ENCODE peak calls at places on chromosomes 12 and 14, in four cellular contexts. D is amniotic stem cell, J is PC-3, L is AG20443. Q is an unnamed sample.

GRCh38 chr14:64730681-64731080 is 26.5 kb downstream of the PLEKHG3 start:
- DNase-seq in J (no peak), L (no peak), D (no peak), Q (no peak)

GRCh38 chr12:1093166-1093751 is 102.2 kb downstream of the ERC1 start:
- DNase-seq in J (peak; percentile 77), L (peak; percentile 54), D (peak; percentile 14), Q (peak; percentile 10)

GRCh38 chr14:36550899-36551298 is 30.9 kb upstream of the NKX2-1 start:
- DNase-seq in L (no peak), J (no peak), D (no peak), Q (no peak)

GRCh38 chr12:70252832-70253231 is 9.6 kb downstream of the CNOT2 start:
- DNase-seq in D (no peak), L (no peak), J (no peak), Q (no peak)

GRCh38 chr14:96051642-96052540 is 12.7 kb downstream of the C14orf132 start:
- DNase-seq in J (peak; percentile 15), L (no peak), D (no peak), Q (no peak)

GRCh38 chr14:37181441-37181840 is 9.0 kb upstream of the SLC25A21 start:
- DNase-seq in L (no peak), D (no peak), J (no peak), Q (no peak)

GRCh38 chr12:105983622-105984325 is 155.0 kb downstream of the NUAK1 start:
- DNase-seq in L (peak; percentile 68), J (peak; percentile 58), D (no peak), Q (no peak)

GRCh38 chr14:95265106-95266094 is 54.3 kb downstream of the CLMN start:
- DNase-seq in D (peak; percentile 20), J (peak; percentile 98), L (peak; percentile 59), Q (no peak)

GRCh38 chr12:120814203-120814902 is 88.7 kb downstream of the ACADS start:
- DNase-seq in D (no peak), L (no peak), J (no peak), Q (no peak)

GRCh38 chr12:76226397-76226796 is 121.8 kb downstream of the BBS10 start:
- DNase-seq in D (no peak), L (no peak), J (peak; percentile 17), Q (no peak)

GRCh38 chr12:38664661-38665269 is 240.6 kb downstream of the CPNE8 start:
- DNase-seq in L (peak; percentile 19), J (peak; percentile 65), D (no peak), Q (no peak)

GRCh38 chr14:23306412-23307145 is at the start of gene BCL2L2:
- DNase-seq in J (peak; percentile 87), L (peak; percentile 87), D (peak; percentile 78), Q (no peak)

GRCh38 chr12:63150255-63151060 is 543 bp downstream of the AVPR1A start:
- DNase-seq in D (no peak), L (peak; percentile 22), J (no peak), Q (no peak)

GRCh38 chr14:29755311-29756052 is 172.2 kb downstream of the PRKD1 start:
- DNase-seq in J (no peak), L (no peak), D (no peak), Q (no peak)

GRCh38 chr14:95319312-95320075 is at the start of gene CLMN:
- DNase-seq in J (peak; percentile 33), D (no peak), L (peak; percentile 85), Q (no peak)

GRCh38 chr14:75793806-75794205 is 132.8 kb downstream of the TTLL5 start:
- DNase-seq in L (no peak), J (peak; percentile 24), D (no peak), Q (no peak)